ENCODE peak calls at places on chromosomes 3 and 15, in five cellular contexts. O is HFFc6; C is AG09309; F is effector memory CD8-positive, alpha-beta T cell; M is upper lobe of right lung. Y is an unnamed sample.

GRCh38 chr15:75817151-75817935 is 25.9 kb upstream of the UBE2Q2 start:
- DNase-seq in F (no peak), M (no peak), C (no peak), O (no peak), Y (peak; percentile 34)

GRCh38 chr15:78055923-78056713 is 21.4 kb downstream of the TBC1D2B start:
- DNase-seq in F (no peak), C (no peak), M (no peak), O (no peak), Y (no peak)

GRCh38 chr3:132317229-132317948 is at the start of gene ACP3:
- DNase-seq in O (peak; percentile 7), M (peak; percentile 75), F (no peak), C (peak; percentile 62), Y (peak; percentile 38)

GRCh38 chr3:194556086-194557056 is 69.6 kb upstream of the ATP13A3 start:
- DNase-seq in M (peak; percentile 49), C (no peak), O (no peak), F (no peak), Y (peak; percentile 85)

GRCh38 chr15:80163897-80164296 is 11.1 kb downstream of the FAH start:
- DNase-seq in C (no peak), F (no peak), M (no peak), O (no peak), Y (no peak)

GRCh38 chr3:61562042-61562809 is 855 bp downstream of the PTPRG start:
- DNase-seq in M (peak; percentile 63), O (no peak), F (no peak), C (no peak), Y (no peak)

GRCh38 chr3:71456155-71456554 is 127.4 kb downstream of the FOXP1 start:
- DNase-seq in M (no peak), O (no peak), C (no peak), F (no peak), Y (no peak)

GRCh38 chr3:99972380-99973104 is 141.8 kb downstream of the FILIP1L start:
- DNase-seq in M (no peak), C (no peak), O (no peak), F (no peak), Y (no peak)

GRCh38 chr3:149753717-149754116 is 1.4 kb upstream of the COMMD2 start:
- DNase-seq in M (no peak), F (no peak), O (no peak), C (no peak), Y (no peak)

GRCh38 chr15:77030042-77030927 is 35.4 kb downstream of the PSTPIP1 start:
- DNase-seq in M (peak; percentile 70), F (no peak), O (no peak), C (no peak), Y (no peak)

GRCh38 chr3:46844851-46845250 is 18.4 kb downstream of the MYL3 start:
- DNase-seq in C (no peak), F (no peak), O (no peak), M (peak; percentile 61), Y (no peak)

GRCh38 chr3:45464336-45464809 is 76.0 kb downstream of the LARS2 start:
- DNase-seq in O (no peak), C (no peak), M (no peak), F (no peak), Y (no peak)

GRCh38 chr3:157549498-157549897 is 46.3 kb upstream of the VEPH1 start:
- DNase-seq in O (no peak), C (no peak), M (no peak), F (no peak), Y (no peak)

GRCh38 chr15:63243776-63244175 is 33.6 kb upstream of the APH1B start:
- DNase-seq in C (no peak), O (no peak), F (no peak), M (no peak), Y (no peak)

GRCh38 chr3:129594907-129595390 is 11.5 kb downstream of the PLXND1 start:
- DNase-seq in F (no peak), O (no peak), C (no peak), M (no peak), Y (no peak)

GRCh38 chr3:57855943-57856342 is 99.8 kb downstream of the SLMAP start:
- DNase-seq in C (no peak), O (no peak), M (no peak), F (no peak), Y (no peak)

GRCh38 chr3:79012946-79013362 is 754.8 kb downstream of the ROBO1 start:
- DNase-seq in O (no peak), F (no peak), C (no peak), M (no peak), Y (no peak)

GRCh38 chr3:42685891-42686820 is 819 bp downstream of the KLHL40 start:
- DNase-seq in M (peak; percentile 58), O (no peak), C (no peak), F (no peak), Y (no peak)

GRCh38 chr3:54960066-54960465 is 32.2 kb upstream of the LRTM1 start:
- DNase-seq in F (no peak), M (no peak), O (no peak), C (no peak), Y (no peak)

GRCh38 chr3:45597166-45597565 is 2.6 kb downstream of the LIMD1 start:
- DNase-seq in C (no peak), O (no peak), M (no peak), F (no peak), Y (no peak)

GRCh38 chr15:45943255-45943654 is 308.4 kb downstream of the SQOR start:
- DNase-seq in M (no peak), C (no peak), F (no peak), O (peak; percentile 12), Y (no peak)